ENCODE peak calls at places on chromosomes 16 and 17, in four cellular contexts. I is ascending aorta; Z is astrocyte of the spinal cord; F is stimulated activated CD8-positive, alpha-beta memory T cell treated with anti-CD3 and anti-CD28 coated beads, Interleukin-15, amount 100 ng/mL, for 24 hours. D is an unnamed sample.

GRCh38 chr16:8885674-8886592 is 3.8 kb downstream of the LITAFD start:
- DNase-seq in I (no peak), Z (peak), F (no peak), D (no peak)

GRCh38 chr17:82129095-82129494 is 31.1 kb upstream of the FASN start:
- DNase-seq in I (no peak), Z (no peak), F (no peak), D (no peak)

GRCh38 chr17:79668344-79669250 is 57.7 kb upstream of the RBFOX3 start:
- DNase-seq in I (no peak), Z (no peak), F (no peak), D (no peak)

GRCh38 chr17:67569873-67570272 is 147.9 kb upstream of the NOL11 start:
- DNase-seq in I (no peak), Z (no peak), F (no peak), D (no peak)

GRCh38 chr17:82098939-82099765 is 1.1 kb upstream of the FASN start:
- DNase-seq in I (no peak), Z (no peak), F (no peak), D (no peak)

GRCh38 chr16:85270365-85270764 is 158.1 kb upstream of the CIBAR2 start:
- DNase-seq in I (no peak), Z (no peak), F (no peak), D (no peak)

GRCh38 chr17:9645858-9646555 is 690 bp downstream of the USP43 start:
- DNase-seq in I (no peak), Z (peak), F (no peak), D (peak)

GRCh38 chr16:4111748-4112696 is 4.2 kb downstream of the ADCY9 start:
- DNase-seq in I (no peak), Z (peak), F (no peak), D (no peak)

GRCh38 chr16:66248096-66248495 is 118.4 kb upstream of the CDH5 start:
- DNase-seq in I (no peak), Z (peak), F (no peak), D (no peak)

GRCh38 chr17:41304091-41304490 is 1.4 kb upstream of the KRTAP29-1 start:
- DNase-seq in I (no peak), Z (no peak), F (no peak), D (no peak)

GRCh38 chr17:49787932-49788442 is 494 bp upstream of the KAT7 start:
- DNase-seq in I (no peak), Z (no peak), F (no peak), D (peak)

GRCh38 chr16:10181196-10182162 is 749 bp downstream of the GRIN2A start:
- DNase-seq in I (peak), Z (peak), F (peak), D (peak)

GRCh38 chr17:41530062-41531048 is 2.2 kb upstream of the KRT19 start:
- DNase-seq in I (no peak), Z (peak), F (no peak), D (no peak)

GRCh38 chr16:23914935-23915549 is 79.3 kb downstream of the PRKCB start:
- DNase-seq in I (no peak), Z (no peak), F (no peak), D (no peak)

GRCh38 chr17:38879878-38880727 is 10.2 kb downstream of the LASP1 start:
- DNase-seq in I (peak), Z (peak), F (no peak), D (no peak)

GRCh38 chr16:4918790-4919210 is 18.1 kb downstream of the PPL start:
- DNase-seq in I (no peak), Z (no peak), F (no peak), D (no peak)

GRCh38 chr16:85627102-85627834 is 14.1 kb downstream of the GSE1 start:
- DNase-seq in I (no peak), Z (no peak), F (no peak), D (no peak)

GRCh38 chr17:76153202-76153601 is 12.2 kb upstream of the FOXJ1 start:
- DNase-seq in I (no peak), Z (no peak), F (no peak), D (no peak)

GRCh38 chr17:68972119-68972704 is 17.0 kb upstream of the ABCA8 start:
- DNase-seq in I (no peak), Z (peak), F (no peak), D (no peak)

GRCh38 chr17:67385122-67385988 is 8.3 kb downstream of the PITPNC1 start:
- DNase-seq in I (no peak), Z (no peak), F (no peak), D (no peak)

GRCh38 chr17:71975998-71976649 is 144.7 kb upstream of the SOX9 start:
- DNase-seq in I (peak), Z (peak), F (no peak), D (no peak)

GRCh38 chr17:58333396-58334207 is 5.0 kb upstream of the TSPOAP1 start:
- DNase-seq in I (no peak), Z (no peak), F (no peak), D (peak)